ENCODE peak calls at places on chromosomes 1 and 21, in nine cellular contexts. I, N, E, M, H, T, J, Y and Z are unnamed samples.

GRCh38 chr1:233022246-233022645 is 71.8 kb downstream of the NTPCR start:
- DNase-seq in M (no peak), Y (no peak), I (no peak), E (no peak), J (no peak), N (no peak), T (no peak), H (no peak), Z (no peak)

GRCh38 chr1:36622741-36623648 is 140.3 kb upstream of the CSF3R start:
- DNase-seq in J (no peak), Y (no peak), I (no peak), H (no peak), M (no peak), N (peak), E (no peak), T (peak), Z (no peak)

GRCh38 chr1:197268012-197268411 is at the start of gene CRB1:
- DNase-seq in J (peak), N (no peak), M (no peak), H (no peak), E (no peak), I (peak), T (no peak), Y (no peak), Z (no peak)

GRCh38 chr1:12184008-12184681 is 17.4 kb downstream of the TNFRSF1B start:
- DNase-seq in J (peak), M (no peak), I (peak), H (no peak), Y (no peak), T (peak), E (peak), N (peak), Z (peak)

GRCh38 chr1:110475358-110476027 is 24.5 kb downstream of the PROK1 start:
- DNase-seq in M (no peak), Y (no peak), E (no peak), N (peak), T (no peak), J (no peak), I (no peak), H (no peak), Z (no peak)

GRCh38 chr1:47575855-47576757 is 138.3 kb downstream of the FOXD2 start:
- DNase-seq in E (no peak), N (peak), Y (no peak), J (peak), H (no peak), T (no peak), I (peak), M (no peak), Z (no peak)

GRCh38 chr21:36566606-36567005 is 86.7 kb upstream of the CLDN14 start:
- DNase-seq in J (no peak), I (no peak), N (no peak), M (no peak), H (no peak), E (no peak), Y (no peak), T (no peak), Z (no peak)

GRCh38 chr1:94025383-94026340 is 95.3 kb downstream of the ABCA4 start:
- DNase-seq in I (peak), E (peak), N (no peak), T (peak), M (no peak), Y (no peak), H (no peak), J (peak), Z (peak)

GRCh38 chr1:177229781-177230180 is 59.0 kb downstream of the BRINP2 start:
- DNase-seq in Y (no peak), M (no peak), I (no peak), H (no peak), N (no peak), E (no peak), T (no peak), J (no peak), Z (no peak)

GRCh38 chr1:170481000-170481399 is 51.0 kb upstream of the GORAB start:
- DNase-seq in M (no peak), N (no peak), H (no peak), T (no peak), Y (no peak), E (no peak), J (no peak), I (no peak), Z (no peak)

GRCh38 chr1:165815725-165816124 is 11.7 kb upstream of the UCK2 start:
- DNase-seq in H (no peak), N (no peak), J (no peak), Y (no peak), I (peak), T (no peak), M (no peak), E (no peak), Z (no peak)

GRCh38 chr1:44368471-44369151 is 13.6 kb upstream of the ERI3 start:
- DNase-seq in H (no peak), M (no peak), J (no peak), E (no peak), Y (no peak), T (no peak), N (no peak), I (no peak), Z (no peak)

GRCh38 chr1:42928859-42929258 is 29.8 kb downstream of the SLC2A1 start:
- DNase-seq in H (no peak), M (no peak), I (no peak), E (no peak), N (peak), J (no peak), Y (no peak), T (no peak), Z (no peak)

GRCh38 chr21:16084776-16085364 is 355.1 kb downstream of the USP25 start:
- DNase-seq in M (no peak), Y (no peak), I (peak), J (peak), T (peak), H (no peak), E (no peak), N (no peak), Z (no peak)

GRCh38 chr1:228001738-228002535 is 4.9 kb upstream of the WNT3A start:
- DNase-seq in I (no peak), E (no peak), J (no peak), H (no peak), N (peak), T (no peak), M (no peak), Y (no peak), Z (no peak)

GRCh38 chr1:53554592-53555305 is 95.5 kb downstream of the DMRTB1 start:
- DNase-seq in Y (no peak), N (peak), T (peak), I (no peak), E (no peak), M (no peak), H (no peak), J (no peak), Z (no peak)